ENCODE peak calls at places on chromosomes 5 and 9, in six cellular contexts. C, E, L, N, I and O are unnamed samples.

GRCh38 chr5:155128786-155129512 is 115.4 kb downstream of the KIF4B start:
- DNase-seq in E (peak; percentile 37), I (no peak), C (no peak), N (no peak), L (no peak), O (no peak)

GRCh38 chr9:128078504-128079434 is 10.7 kb downstream of the SLC25A25 start:
- DNase-seq in E (peak; percentile 50), N (no peak), C (no peak), L (no peak), I (peak; percentile 48), O (no peak)

GRCh38 chr9:84297162-84297821 is 43.3 kb downstream of the SLC28A3 start:
- DNase-seq in E (peak; percentile 26), C (peak; percentile 48), I (no peak), N (no peak), L (no peak), O (no peak)

GRCh38 chr9:81993656-81994055 is 5.1 kb downstream of the SPATA31D1 start:
- DNase-seq in L (no peak), I (no peak), N (no peak), C (no peak), E (no peak), O (no peak)

GRCh38 chr5:124289122-124289521 is 457.3 kb downstream of the ZNF608 start:
- DNase-seq in L (no peak), I (peak; percentile 53), E (no peak), N (peak; percentile 78), C (no peak), O (peak; percentile 73)

GRCh38 chr5:96067902-96068614 is 106.4 kb upstream of the ELL2 start:
- DNase-seq in N (no peak), E (peak; percentile 94), I (no peak), L (no peak), C (peak; percentile 89), O (no peak)

GRCh38 chr5:7745882-7746735 is 104.8 kb downstream of the CFAP90 start:
- DNase-seq in I (peak; percentile 76), L (peak; percentile 71), C (peak; percentile 51), N (peak; percentile 69), E (peak; percentile 38), O (peak; percentile 67)

GRCh38 chr5:36720688-36721087 is 114.3 kb downstream of the SLC1A3 start:
- DNase-seq in L (no peak), I (no peak), E (no peak), C (no peak), N (no peak), O (no peak)

GRCh38 chr9:89386797-89387196 is 68.5 kb downstream of the SECISBP2 start:
- DNase-seq in C (no peak), N (no peak), E (peak; percentile 34), I (peak; percentile 92), L (no peak), O (no peak)

GRCh38 chr9:38641985-38642864 is 21.8 kb upstream of the ANKRD18A start:
- DNase-seq in E (peak; percentile 34), I (peak; percentile 45), N (no peak), L (no peak), C (peak; percentile 46), O (no peak)

GRCh38 chr9:5292141-5292540 is 12.4 kb downstream of the RLN2 start:
- DNase-seq in N (no peak), I (no peak), L (no peak), C (no peak), E (no peak), O (no peak)

GRCh38 chr9:5286262-5286661 is 18.3 kb downstream of the RLN2 start:
- DNase-seq in I (no peak), E (no peak), N (no peak), C (no peak), L (no peak), O (no peak)

GRCh38 chr9:5288591-5288990 is 15.9 kb downstream of the RLN2 start:
- DNase-seq in N (no peak), I (no peak), E (no peak), C (no peak), L (no peak), O (no peak)
- H3K27me3 ChIP-seq in N (no peaks in the 10 kb centered on the region), I (no peaks in the 10 kb centered on the region), E (peaks cover 2% of the 10 kb centered on the region), C (no peaks in the 10 kb centered on the region), L (no peaks in the 10 kb centered on the region), O (no peaks in the 10 kb centered on the region)

DNA sequence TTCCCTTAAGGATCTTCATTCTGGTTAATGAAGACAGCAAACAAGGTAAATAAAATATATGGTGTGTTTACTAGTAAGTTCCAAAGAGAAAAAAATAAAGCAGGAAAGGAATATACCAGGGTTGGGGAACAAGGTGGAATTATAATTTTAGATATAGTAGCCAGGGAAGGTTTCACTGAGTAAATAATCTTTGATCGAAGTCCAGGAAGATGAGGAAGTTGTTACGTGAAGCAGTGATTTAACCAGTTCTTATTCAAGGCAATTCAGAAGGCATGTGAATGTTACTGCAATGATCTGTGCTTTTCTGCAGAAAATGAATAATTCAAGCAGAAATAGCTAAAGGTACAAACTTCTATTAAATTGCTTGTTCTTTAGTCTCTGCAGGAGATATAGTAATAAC is 6.2 kb downstream of the SMIM32 start:
- DNase-seq in C (no peak), E (no peak), I (no peak), L (no peak), N (no peak), O (no peak)
- H3K4me1 ChIP-seq in C (peaks cover 5% of the 10 kb centered on the region), E (peaks cover 7% of the 10 kb centered on the region), I (peaks cover 23% of the 10 kb centered on the region), L (peaks cover 1% of the 10 kb centered on the region), N (peaks cover 4% of the 10 kb centered on the region), O (peaks cover 6% of the 10 kb centered on the region)

GRCh38 chr5:136891601-136892000 is 526.3 kb upstream of the TRPC7 start:
- DNase-seq in I (no peak), E (no peak), C (no peak), N (no peak), L (no peak), O (no peak)
- H3K36me3 ChIP-seq in I (no peaks in the 10 kb centered on the region), E (no peaks in the 10 kb centered on the region), C (no peaks in the 10 kb centered on the region), N (no peaks in the 10 kb centered on the region), L (no peaks in the 10 kb centered on the region), O (no peaks in the 10 kb centered on the region)

GRCh38 chr9:109228093-109228642 is 61.1 kb upstream of the FRRS1L start:
- DNase-seq in N (no peak), L (no peak), C (no peak), E (no peak), I (no peak), O (no peak)
- H3K27me3 ChIP-seq in N (no peaks in the 10 kb centered on the region), L (no peaks in the 10 kb centered on the region), C (no peaks in the 10 kb centered on the region), E (no peaks in the 10 kb centered on the region), I (no peaks in the 10 kb centered on the region), O (no peaks in the 10 kb centered on the region)

DNA sequence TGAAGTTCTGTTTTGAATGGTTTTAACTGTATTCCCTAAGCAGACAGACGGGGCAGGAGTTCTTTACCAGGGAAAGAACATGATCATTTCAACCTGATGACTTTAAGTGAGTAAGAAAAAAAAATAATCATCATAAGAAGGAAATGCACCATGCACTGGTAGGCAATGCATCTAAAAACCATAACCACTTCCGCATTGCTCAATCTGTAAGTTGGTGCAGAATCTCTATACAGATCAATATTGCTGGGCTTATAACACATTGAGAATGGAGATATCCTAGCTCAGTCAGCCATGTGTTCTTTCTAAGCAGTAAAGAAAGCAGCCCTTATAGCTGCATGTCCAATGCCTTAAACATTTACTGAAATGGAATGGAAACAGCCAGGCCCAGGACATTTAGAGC is 407.1 kb upstream of the DMAC1 start:
- DNase-seq in C (no peak), N (no peak), I (no peak), E (no peak), L (no peak), O (no peak)
- H3K4me1 ChIP-seq in C (no peaks in the 10 kb centered on the region), N (no peaks in the 10 kb centered on the region), I (no peaks in the 10 kb centered on the region), E (no peaks in the 10 kb centered on the region), L (no peaks in the 10 kb centered on the region), O (no peaks in the 10 kb centered on the region)

GRCh38 chr5:142149363-142149762 is 40.8 kb downstream of the NDFIP1 start:
- DNase-seq in N (no peak), L (no peak), E (no peak), I (no peak), C (no peak), O (no peak)

GRCh38 chr5:142151436-142152382 is 43.1 kb downstream of the NDFIP1 start:
- DNase-seq in C (peak; percentile 79), L (peak; percentile 25), N (no peak), I (peak; percentile 59), E (peak; percentile 37), O (no peak)

GRCh38 chr5:142152383-142152730 is 43.8 kb downstream of the NDFIP1 start:
- DNase-seq in C (peak; percentile 34), L (no peak), N (no peak), I (no peak), E (no peak), O (no peak)

GRCh38 chr5:142153674-142154448 is 45.3 kb downstream of the NDFIP1 start:
- DNase-seq in C (peak; percentile 57), I (no peak), E (no peak), L (no peak), N (no peak), O (no peak)

GRCh38 chr5:142150431-142150830 is 41.9 kb downstream of the NDFIP1 start:
- DNase-seq in E (no peak), I (no peak), C (no peak), N (no peak), L (no peak), O (no peak)
- H3K36me3 ChIP-seq in E (peaks cover 17% of the 10 kb centered on the region), I (peaks cover 5% of the 10 kb centered on the region), C (peaks cover 34% of the 10 kb centered on the region), N (peaks cover 56% of the 10 kb centered on the region), L (peaks cover 50% of the 10 kb centered on the region), O (peaks cover 66% of the 10 kb centered on the region)

GRCh38 chr9:135170535-135170934 is 83.1 kb downstream of the OLFM1 start:
- DNase-seq in N (no peak), E (no peak), C (no peak), L (no peak), I (no peak), O (no peak)
- H3K27me3 ChIP-seq in N (peaks cover 3% of the 10 kb centered on the region), E (no peaks in the 10 kb centered on the region), C (no peaks in the 10 kb centered on the region), L (no peaks in the 10 kb centered on the region), I (peaks cover 72% of the 10 kb centered on the region), O (peaks cover 13% of the 10 kb centered on the region)

GRCh38 chr5:78621269-78621871 is 27.2 kb downstream of the LHFPL2 start:
- DNase-seq in C (no peak), N (no peak), L (no peak), E (no peak), I (no peak), O (no peak)

GRCh38 chr5:78622302-78622971 is 26.1 kb downstream of the LHFPL2 start:
- DNase-seq in N (no peak), E (no peak), L (no peak), I (no peak), C (no peak), O (no peak)

GRCh38 chr5:78624992-78625391 is 23.6 kb downstream of the LHFPL2 start:
- DNase-seq in L (no peak), C (no peak), N (no peak), E (no peak), I (no peak), O (no peak)

GRCh38 chr5:78626009-78626571 is 22.5 kb downstream of the LHFPL2 start:
- DNase-seq in N (no peak), C (no peak), I (no peak), E (no peak), L (no peak), O (no peak)

GRCh38 chr5:78624011-78624541 is 24.5 kb downstream of the LHFPL2 start:
- DNase-seq in N (no peak), E (no peak), L (no peak), I (no peak), C (no peak), O (no peak)
- H3K4me1 ChIP-seq in N (peaks cover 10% of the 10 kb centered on the region), E (peaks cover 3% of the 10 kb centered on the region), L (peaks cover 5% of the 10 kb centered on the region), I (peaks cover 57% of the 10 kb centered on the region), C (peaks cover 21% of the 10 kb centered on the region), O (no peaks in the 10 kb centered on the region)